ENCODE peak calls at places on chromosomes 4 and X, in ten cellular contexts. N is GM13977, U is astrocyte of the spinal cord, F is lower lobe of right lung, T is tibial artery, I is A549, B is fibroblast of mammary gland, M is neural crest cell, O is neural progenitor cell, A is PC-3. P is an unnamed sample.

GRCh38 chr4:142077048-142077447 is 440.7 kb downstream of the IL15 start:
- DNase-seq in N (no peak), U (no peak), F (no peak), T (no peak), I (no peak), B (no peak), M (no peak), O (no peak), A (no peak), P (no peak)

GRCh38 chr4:184506527-184507121 is 32.3 kb upstream of the IRF2 start:
- DNase-seq in N (peak), U (no peak), F (no peak), T (no peak), I (peak), B (no peak), M (no peak), O (no peak), A (peak), P (no peak)

GRCh38 chr4:37675587-37676290 is 10.4 kb downstream of the RELL1 start:
- DNase-seq in N (peak), U (no peak), F (no peak), T (no peak), I (no peak), B (no peak), M (no peak), O (no peak), A (no peak), P (no peak)

GRCh38 chrX:118550792-118551191 is 55.2 kb downstream of the DOCK11 start:
- DNase-seq in N (no peak), U (no peak), F (no peak), T (no peak), I (no peak), B (peak), M (no peak), O (no peak), A (peak), P (no peak)

GRCh38 chr4:168440442-168441264 is 39.6 kb downstream of the DDX60L start:
- DNase-seq in N (peak), U (peak), F (no peak), T (no peak), I (peak), B (peak), M (no peak), O (no peak), A (peak), P (peak)

GRCh38 chr4:15719506-15719905 is 16.6 kb downstream of the BST1 start:
- DNase-seq in N (no peak), U (no peak), F (no peak), T (no peak), I (no peak), B (no peak), M (no peak), O (no peak), A (no peak), P (peak)

GRCh38 chrX:22314692-22315091 is 42.0 kb downstream of the CBLL2 start:
- DNase-seq in N (no peak), U (no peak), F (no peak), T (no peak), I (peak), B (peak), M (no peak), O (peak), A (peak), P (peak)

GRCh38 chr4:108114503-108114902 is 54.2 kb downstream of the LEF1 start:
- DNase-seq in N (no peak), U (no peak), F (no peak), T (no peak), I (no peak), B (no peak), M (no peak), O (peak), A (no peak), P (no peak)

GRCh38 chr4:72568959-72569718 is at the start of gene ADAMTS3:
- DNase-seq in N (peak), U (peak), F (peak), T (peak), I (peak), B (peak), M (peak), O (peak), A (peak), P (peak)

GRCh38 chrX:1336331-1337143 is at the start of gene IL3RA:
- DNase-seq in N (peak), U (no peak), F (peak), T (peak), I (peak), B (no peak), M (no peak), O (no peak), A (no peak), P (peak)

GRCh38 chr4:140851032-140851636 is 94.9 kb upstream of the TBC1D9 start:
- DNase-seq in N (peak), U (peak), F (no peak), T (no peak), I (peak), B (peak), M (peak), O (peak), A (peak), P (peak)

GRCh38 chr4:155304375-155304774 is 72.4 kb downstream of the MAP9 start:
- DNase-seq in N (no peak), U (no peak), F (no peak), T (no peak), I (no peak), B (no peak), M (no peak), O (no peak), A (no peak), P (no peak)

GRCh38 chr4:186727977-186728519 is 4.4 kb upstream of the FAT1 start:
- DNase-seq in N (no peak), U (peak), F (no peak), T (no peak), I (peak), B (peak), M (no peak), O (peak), A (peak), P (peak)

GRCh38 chr4:186725422-186726149 is 1.9 kb upstream of the FAT1 start:
- DNase-seq in N (peak), U (peak), F (peak), T (peak), I (peak), B (peak), M (peak), O (peak), A (peak), P (peak)

GRCh38 chr4:186726150-186726439 is 2.4 kb upstream of the FAT1 start:
- DNase-seq in N (no peak), U (no peak), F (no peak), T (no peak), I (no peak), B (no peak), M (no peak), O (no peak), A (no peak), P (no peak)

GRCh38 chr4:186727149-186727976 is 3.7 kb upstream of the FAT1 start:
- DNase-seq in N (no peak), U (peak), F (no peak), T (no peak), I (peak), B (peak), M (no peak), O (peak), A (peak), P (no peak)

DNA sequence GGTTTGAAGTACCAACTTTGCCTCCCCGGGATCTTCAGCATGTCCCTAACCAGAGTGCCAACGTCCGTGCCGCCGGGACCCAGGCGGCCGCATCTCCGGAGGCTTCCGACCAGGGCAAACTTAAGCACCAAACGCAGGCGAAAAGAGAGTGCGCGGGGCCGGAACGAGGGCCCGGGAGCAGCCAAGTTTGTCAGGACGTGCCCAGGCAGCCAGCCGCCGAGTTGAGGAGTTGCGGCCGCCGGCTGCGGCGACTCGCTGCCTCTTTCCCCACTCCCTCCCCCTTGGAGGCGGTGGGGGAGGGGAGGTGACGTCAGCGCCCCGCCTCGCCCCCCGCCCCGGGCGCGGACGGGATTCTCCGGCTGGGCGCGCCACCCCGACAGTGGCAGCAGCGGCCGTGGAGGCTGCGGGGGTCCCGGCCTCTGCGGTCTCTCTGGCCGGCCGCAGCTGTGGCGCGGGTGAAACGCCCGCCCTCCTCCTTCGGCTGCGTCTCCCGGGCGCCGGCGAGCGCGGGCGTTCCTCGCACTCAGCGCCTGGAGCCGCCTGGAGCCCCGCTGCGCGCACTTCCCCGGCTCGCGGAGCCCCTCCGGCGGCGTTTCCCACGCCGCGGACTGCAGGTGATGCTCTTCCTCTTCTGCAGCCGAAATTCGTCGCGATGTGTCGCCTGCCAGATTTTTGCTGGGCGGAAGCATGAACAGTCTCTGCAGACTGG is 2.9 kb upstream of the FAT1 start:
- DNase-seq in N (no peak), U (peak), F (peak), T (peak), I (peak), B (peak), M (peak), O (peak), A (peak), P (peak)
- TF ChIP-seq CTCF in N (no peak), U (peak), F (peak), T (peak), I (peak), B (no peak), M (no peak), O (peak), A (peak), P (no peak)

DNA sequence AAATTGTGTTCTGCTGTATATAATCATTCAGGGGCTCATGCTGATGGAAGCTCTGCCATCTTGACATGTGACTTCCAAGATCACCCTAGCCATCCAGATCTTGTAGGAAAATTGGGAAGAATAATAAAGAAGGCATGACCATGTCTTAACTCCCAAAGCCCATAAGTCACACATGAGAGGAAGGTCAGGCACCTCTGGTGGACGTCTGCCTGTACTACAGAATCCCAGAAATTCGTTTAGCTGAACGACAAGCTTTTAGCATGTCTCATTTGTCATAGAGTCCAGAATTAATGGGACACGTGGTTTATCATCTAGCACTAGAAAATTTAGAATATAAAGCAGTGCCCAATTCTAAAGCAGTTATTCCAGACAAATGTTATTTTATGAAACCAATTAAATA is 212.7 kb downstream of the CENPC start:
- DNase-seq in N (no peak), U (no peak), F (no peak), T (no peak), I (peak), B (peak), M (peak), O (peak), A (peak), P (peak)
- TF ChIP-seq CTCF in N (peak), U (peak), F (peak), T (no peak), I (no peak), B (peak), M (peak), O (peak), A (peak), P (peak)

GRCh38 chr4:85756938-85757337 is 282.0 kb downstream of the ARHGAP24 start:
- DNase-seq in N (peak), U (peak), F (no peak), T (no peak), I (peak), B (peak), M (no peak), O (peak), A (peak), P (peak)
- TF ChIP-seq CTCF in N (peak), U (peak), F (peak), T (no peak), I (peak), B (peak), M (peak), O (peak), A (peak), P (peak)

GRCh38 chrX:6293716-6294115 is 65.0 kb upstream of the NLGN4X start:
- DNase-seq in N (no peak), U (no peak), F (no peak), T (no peak), I (no peak), B (no peak), M (no peak), O (no peak), A (no peak), P (no peak)

GRCh38 chrX:6291444-6291843 is 62.8 kb upstream of the NLGN4X start:
- DNase-seq in N (no peak), U (no peak), F (no peak), T (no peak), I (no peak), B (no peak), M (no peak), O (no peak), A (no peak), P (no peak)

DNA sequence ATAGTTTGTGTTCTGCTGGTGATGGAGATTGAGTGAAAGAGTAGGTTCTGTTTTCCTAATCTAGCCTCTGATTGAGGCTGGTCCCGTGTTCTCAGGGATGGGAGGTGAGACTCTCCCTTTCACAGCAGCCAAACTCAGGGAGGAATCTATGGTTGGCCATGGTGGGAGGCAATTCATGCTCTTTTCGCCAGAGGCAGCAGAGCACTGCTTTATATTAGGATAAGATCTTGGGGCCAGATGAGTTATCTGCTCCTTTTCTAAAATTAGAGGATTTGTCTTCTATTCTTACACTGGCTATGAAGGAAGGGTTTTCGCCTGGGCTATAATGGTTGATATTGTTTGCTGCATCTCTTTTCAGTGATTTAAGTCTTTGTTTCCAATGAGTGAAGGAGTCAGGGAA is 63.9 kb upstream of the NLGN4X start:
- DNase-seq in N (no peak), U (no peak), F (no peak), T (no peak), I (no peak), B (no peak), M (no peak), O (peak), A (no peak), P (no peak)
- TF ChIP-seq CTCF in N (no peak), U (no peak), F (no peak), T (no peak), I (no peak), B (no peak), M (peak), O (peak), A (no peak), P (no peak)

GRCh38 chr4:47704693-47705325 is 133.1 kb downstream of the CORIN start:
- DNase-seq in N (peak), U (peak), F (no peak), T (no peak), I (peak), B (peak), M (peak), O (peak), A (peak), P (peak)
- TF ChIP-seq CTCF in N (peak), U (peak), F (peak), T (no peak), I (no peak), B (peak), M (peak), O (peak), A (peak), P (peak)

DNA sequence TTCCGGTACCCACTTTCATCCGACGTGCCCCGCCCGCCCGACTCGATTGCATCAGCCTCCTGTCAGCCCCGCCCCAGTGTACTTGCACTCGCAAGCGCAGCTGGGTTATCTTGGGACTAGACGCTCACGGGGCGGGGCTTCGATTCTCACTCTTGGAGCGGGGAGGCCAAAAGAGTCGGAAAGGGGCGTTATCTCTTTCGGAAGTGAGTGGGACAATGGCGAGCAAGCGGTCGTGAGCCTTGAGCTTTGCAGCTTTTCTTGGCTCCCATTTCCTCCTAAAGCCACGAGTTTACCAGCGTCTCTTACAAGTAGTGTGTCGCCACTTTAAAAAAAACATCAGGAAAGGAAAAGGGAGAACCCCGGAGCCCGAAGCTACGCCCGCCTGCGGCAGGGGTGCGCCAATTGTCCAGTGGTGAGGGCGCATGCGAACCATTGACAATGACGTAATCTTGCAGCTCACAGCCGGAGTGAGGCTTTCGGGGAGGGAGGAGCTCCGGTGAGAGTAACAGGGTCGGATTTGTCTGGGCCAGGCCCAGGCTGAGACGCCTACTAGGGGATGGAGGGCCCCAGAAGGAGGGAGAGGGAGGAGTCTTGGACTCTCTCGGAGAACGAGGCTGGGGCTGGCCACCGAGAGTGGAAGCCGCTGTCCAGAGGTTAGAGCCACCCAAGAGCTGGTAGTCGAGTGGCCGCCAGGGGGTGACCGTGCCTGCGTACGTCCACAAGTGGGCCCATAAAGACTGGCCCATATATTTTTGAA is 109.5 kb downstream of the GNL3L start:
- DNase-seq in N (peak), U (peak), F (peak), T (peak), I (peak), B (peak), M (peak), O (peak), A (peak), P (peak)
- TF ChIP-seq CTCF in N (peak), U (peak), F (peak), T (peak), I (peak), B (peak), M (peak), O (peak), A (peak), P (peak)

DNA sequence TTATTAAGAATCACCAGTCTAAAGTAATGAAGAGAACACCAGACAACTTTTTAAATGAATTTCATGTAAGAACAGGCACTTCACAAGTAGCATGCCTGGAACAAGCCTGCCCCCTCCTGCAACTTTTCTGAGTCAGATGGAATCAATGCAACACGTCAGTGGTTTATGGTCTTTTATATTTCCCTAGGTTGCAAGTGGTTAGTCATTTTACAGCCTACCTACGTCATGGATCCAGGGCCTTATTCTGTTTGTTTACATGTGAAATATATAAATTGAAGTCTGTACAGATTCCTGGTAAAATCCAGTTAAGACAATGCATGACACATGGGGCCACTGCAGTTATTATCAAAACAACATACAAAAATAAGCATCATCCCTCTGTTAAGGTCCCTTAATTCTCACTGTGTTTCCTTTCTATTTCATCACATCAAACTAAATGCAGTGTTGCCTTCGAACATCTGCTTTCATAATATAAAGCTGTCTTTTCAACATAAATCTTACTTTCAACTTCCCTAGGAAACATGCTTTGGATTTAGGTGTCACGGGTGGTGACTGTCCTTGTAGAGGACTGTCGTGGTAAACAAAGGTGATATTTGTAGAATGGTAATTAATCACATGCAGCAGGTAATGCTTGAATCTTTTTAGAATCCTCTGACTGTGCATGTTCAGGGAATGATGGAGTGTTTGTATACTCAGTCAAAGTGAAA is 309.3 kb downstream of the FRMPD4 start:
- DNase-seq in N (no peak), U (peak), F (no peak), T (no peak), I (peak), B (peak), M (no peak), O (no peak), A (peak), P (peak)
- TF ChIP-seq CTCF in N (no peak), U (peak), F (no peak), T (no peak), I (no peak), B (peak), M (no peak), O (no peak), A (peak), P (no peak)

GRCh38 chr4:77821775-77822174 is 2.6 kb upstream of the CNOT6L start:
- DNase-seq in N (no peak), U (no peak), F (no peak), T (no peak), I (no peak), B (no peak), M (no peak), O (no peak), A (no peak), P (no peak)

GRCh38 chr4:77820836-77821561 is 1.8 kb upstream of the CNOT6L start:
- DNase-seq in N (peak), U (no peak), F (no peak), T (no peak), I (no peak), B (peak), M (no peak), O (no peak), A (no peak), P (no peak)

GRCh38 chr4:77819409-77819835 is 254 bp upstream of the CNOT6L start:
- DNase-seq in N (peak), U (peak), F (no peak), T (peak), I (no peak), B (no peak), M (no peak), O (no peak), A (no peak), P (no peak)

GRCh38 chr4:77818667-77819408 is at the start of gene CNOT6L:
- DNase-seq in N (peak), U (peak), F (peak), T (peak), I (peak), B (peak), M (peak), O (peak), A (peak), P (peak)

GRCh38 chr4:77819836-77820679 is 890 bp upstream of the CNOT6L start:
- DNase-seq in N (peak), U (peak), F (peak), T (peak), I (peak), B (peak), M (peak), O (peak), A (peak), P (peak)
- TF ChIP-seq CTCF in N (peak), U (no peak), F (no peak), T (no peak), I (no peak), B (no peak), M (no peak), O (no peak), A (no peak), P (peak)

GRCh38 chr4:180669637-180670036 is 1573.6 kb upstream of the TENM3 start:
- DNase-seq in N (no peak), U (peak), F (no peak), T (no peak), I (no peak), B (no peak), M (no peak), O (no peak), A (peak), P (no peak)

GRCh38 chr4:180665481-180665880 is 1577.7 kb upstream of the TENM3 start:
- DNase-seq in N (no peak), U (peak), F (no peak), T (no peak), I (no peak), B (no peak), M (no peak), O (no peak), A (no peak), P (no peak)

GRCh38 chr4:180665994-180666818 is 1577.0 kb upstream of the TENM3 start:
- DNase-seq in N (peak), U (peak), F (no peak), T (no peak), I (peak), B (peak), M (peak), O (peak), A (peak), P (peak)

GRCh38 chr4:180668732-180669131 is 1574.5 kb upstream of the TENM3 start:
- DNase-seq in N (no peak), U (no peak), F (no peak), T (no peak), I (no peak), B (no peak), M (no peak), O (no peak), A (no peak), P (no peak)

GRCh38 chr4:180664766-180665368 is 1578.3 kb upstream of the TENM3 start:
- DNase-seq in N (peak), U (peak), F (no peak), T (no peak), I (peak), B (peak), M (peak), O (peak), A (peak), P (peak)
- TF ChIP-seq CTCF in N (peak), U (peak), F (peak), T (peak), I (peak), B (peak), M (peak), O (peak), A (peak), P (peak)

P was measured in cardiac fibroblast.